ENCODE peak calls at places on chromosomes 6 and 20, in four cellular contexts. B is activated CD8-positive, alpha-beta T cell treated with anti-CD3 and anti-CD28 coated beads for 36 hours; C is kidney tubule cell; A is G401. N is an unnamed sample.

GRCh38 chr20:45218636-45219035 is 2.5 kb upstream of the SEMG2 start:
- DNase-seq in C (no peak), B (no peak), A (no peak), N (no peak)

GRCh38 chr6:11804706-11805105 is 26.1 kb upstream of the ADTRP start:
- DNase-seq in B (no peak), A (no peak), C (peak), N (no peak)

GRCh38 chr20:32961956-32962517 is 42.2 kb downstream of the SUN5 start:
- DNase-seq in C (no peak), A (no peak), B (no peak), N (no peak)

GRCh38 chr6:23348185-23348584 is 777.8 kb upstream of the NRSN1 start:
- DNase-seq in B (no peak), A (no peak), C (no peak), N (no peak)

GRCh38 chr6:124099520-124099919 is 295.9 kb downstream of the NKAIN2 start:
- DNase-seq in B (no peak), C (no peak), A (no peak), N (no peak)

GRCh38 chr6:1636971-1637871 is 27.5 kb downstream of the FOXC1 start:
- DNase-seq in B (no peak), C (peak), A (no peak), N (no peak)

GRCh38 chr6:3471711-3472110 is 14.9 kb upstream of the SLC22A23 start:
- DNase-seq in A (no peak), C (no peak), B (no peak), N (no peak)

GRCh38 chr20:25220021-25220730 is 24.7 kb downstream of the ENTPD6 start:
- DNase-seq in B (peak), A (no peak), C (no peak), N (no peak)

GRCh38 chr20:19317240-19318069 is 105.0 kb downstream of the SLC24A3 start:
- DNase-seq in C (no peak), A (no peak), B (no peak), N (no peak)

GRCh38 chr6:105035299-105035698 is 78.4 kb downstream of the LIN28B start:
- DNase-seq in C (no peak), B (no peak), A (no peak), N (no peak)

GRCh38 chr20:23782366-23782983 is 31.7 kb upstream of the CST1 start:
- DNase-seq in A (peak), B (no peak), C (peak), N (peak)

GRCh38 chr6:55868910-55869479 is 6.4 kb downstream of the BMP5 start:
- DNase-seq in B (peak), C (peak), A (no peak), N (no peak)

GRCh38 chr6:99189823-99190721 is 159.4 kb downstream of the FAXC start:
- DNase-seq in C (no peak), A (no peak), B (peak), N (no peak)

GRCh38 chr6:166766769-166767168 is 139.7 kb upstream of the RPS6KA2 start:
- DNase-seq in A (no peak), C (no peak), B (no peak), N (no peak)

GRCh38 chr20:50285376-50286173 is 94.9 kb downstream of the CEBPB start:
- DNase-seq in C (peak), B (no peak), A (no peak), N (no peak)

GRCh38 chr20:45946149-45946970 is 11.9 kb downstream of the PCIF1 start:
- DNase-seq in C (peak), A (no peak), B (peak), N (peak)

GRCh38 chr20:43937586-43937985 is 22.9 kb downstream of the TOX2 start:
- DNase-seq in B (no peak), A (no peak), C (no peak), N (no peak)

GRCh38 chr6:134063966-134064445 is 11.6 kb upstream of the SLC2A12 start:
- DNase-seq in B (peak), C (peak), A (peak), N (peak)

GRCh38 chr6:39543950-39544349 is 181.3 kb downstream of the KIF6 start:
- DNase-seq in C (no peak), B (no peak), A (no peak), N (no peak)

GRCh38 chr6:156727715-156728385 is 49.3 kb upstream of the ARID1B start:
- DNase-seq in A (no peak), C (no peak), B (no peak), N (no peak)

GRCh38 chr6:44224154-44224977 is 971 bp downstream of the SLC29A1 start:
- DNase-seq in B (peak), C (peak), A (no peak), N (peak)

GRCh38 chr20:10771435-10772140 is 97.8 kb upstream of the JAG1 start:
- DNase-seq in A (no peak), B (no peak), C (peak), N (no peak)

GRCh38 chr6:156731436-156731835 is 45.7 kb upstream of the ARID1B start:
- DNase-seq in A (no peak), C (peak), B (no peak), N (no peak)

GRCh38 chr20:53642196-53643030 is 48.8 kb upstream of the ZNF217 start:
- DNase-seq in A (no peak), B (peak), C (peak), N (peak)

GRCh38 chr6:170286246-170286933 is 4.5 kb downstream of the DLL1 start:
- DNase-seq in A (no peak), B (no peak), C (no peak), N (no peak)

GRCh38 chr6:118939683-118940082 is 4.7 kb upstream of the MCM9 start:
- DNase-seq in A (peak), B (no peak), C (no peak), N (no peak)

GRCh38 chr20:4406627-4407026 is 315.1 kb upstream of the PRND start:
- DNase-seq in A (no peak), B (no peak), C (peak), N (no peak)

GRCh38 chr6:83708970-83709747 is at the start of gene SNAP91:
- DNase-seq in A (peak), B (peak), C (no peak), N (peak)

GRCh38 chr6:54194067-54194466 is 82.8 kb downstream of the MLIP start:
- DNase-seq in C (peak), B (no peak), A (no peak), N (no peak)

GRCh38 chr6:72560721-72561593 is 60.9 kb upstream of the KCNQ5 start:
- DNase-seq in C (no peak), B (peak), A (no peak), N (no peak)

GRCh38 chr6:149221774-149222070 is 95.8 kb upstream of the TAB2 start:
- DNase-seq in C (peak), B (no peak), A (no peak), N (no peak)

GRCh38 chr20:58832442-58832841 is 18.3 kb downstream of the GNAS-AS1 start:
- DNase-seq in A (no peak), C (no peak), B (no peak), N (no peak)

GRCh38 chr20:4134861-4135379 is 119.6 kb upstream of the RNF24 start:
- DNase-seq in B (no peak), C (no peak), A (no peak), N (no peak)

GRCh38 chr20:61788343-61788742 is 277.3 kb downstream of the TAF4 start:
- DNase-seq in C (no peak), A (no peak), B (no peak), N (no peak)

GRCh38 chr20:51350941-51351631 is 191.4 kb downstream of the NFATC2 start:
- DNase-seq in A (no peak), B (no peak), C (peak), N (no peak)

GRCh38 chr6:90868256-90868655 is 281.4 kb upstream of the MAP3K7 start:
- DNase-seq in A (no peak), C (no peak), B (no peak), N (no peak)